ENCODE peak calls at places on chromosomes 2 and 18, in four cellular contexts. D is K562, C is GM12878, Y is HepG2. V is an unnamed sample.

GRCh38 chr2:177433402-177433801 is 40.8 kb downstream of the AGPS start:
- DNase-seq in D (peak), C (no peak), Y (no peak), V (no peak)

GRCh38 chr2:161586517-161587167 is 37.6 kb upstream of the SLC4A10 start:
- DNase-seq in D (peak), C (no peak), Y (peak), V (peak)

GRCh38 chr2:176096986-176097819 is 2.4 kb upstream of the HOXD12 start:
- DNase-seq in D (peak), C (no peak), Y (peak), V (peak)

GRCh38 chr18:3059272-3059671 is 46.3 kb upstream of the LPIN2 start:
- DNase-seq in D (no peak), C (no peak), Y (no peak), V (no peak)

GRCh38 chr2:25323042-25323514 is 18.6 kb downstream of the DNMT3A start:
- DNase-seq in D (peak), C (no peak), Y (no peak), V (no peak)

GRCh38 chr18:57798713-57799373 is 4.3 kb downstream of the ATP8B1 start:
- DNase-seq in D (no peak), C (no peak), Y (peak), V (no peak)

GRCh38 chr2:226891780-226892590 is 56.1 kb downstream of the RHBDD1 start:
- DNase-seq in D (no peak), C (no peak), Y (no peak), V (no peak)

GRCh38 chr2:8572712-8573233 is 109.1 kb upstream of the ID2 start:
- DNase-seq in D (no peak), C (no peak), Y (no peak), V (no peak)

GRCh38 chr2:191811807-191812602 is 34.9 kb downstream of the CAVIN2 start:
- DNase-seq in D (peak), C (no peak), Y (peak), V (peak)

GRCh38 chr2:201219328-201220096 is 36.6 kb downstream of the CASP10 start:
- DNase-seq in D (no peak), C (no peak), Y (no peak), V (no peak)

GRCh38 chr18:78768221-78768620 is 211.4 kb upstream of the SALL3 start:
- DNase-seq in D (no peak), C (no peak), Y (no peak), V (no peak)

GRCh38 chr2:219073413-219074129 is 12.8 kb upstream of the IHH start:
- DNase-seq in D (peak), C (no peak), Y (peak), V (peak)

GRCh38 chr18:49510393-49511115 is 23.5 kb upstream of the C18orf32 start:
- DNase-seq in D (peak), C (no peak), Y (no peak), V (peak)

GRCh38 chr2:163491850-163492249 is 244.0 kb downstream of the FIGN start:
- DNase-seq in D (no peak), C (no peak), Y (no peak), V (no peak)

GRCh38 chr2:234158189-234158588 is 107.7 kb downstream of the SPP2 start:
- DNase-seq in D (no peak), C (no peak), Y (no peak), V (no peak)

GRCh38 chr2:112277591-112278220 is 2.3 kb downstream of the ZC3H6 start:
- DNase-seq in D (no peak), C (no peak), Y (no peak), V (no peak)

GRCh38 chr2:1887915-1888314 is 143.6 kb upstream of the PXDN start:
- DNase-seq in D (peak), C (no peak), Y (no peak), V (no peak)

GRCh38 chr2:42053791-42054656 is 6.2 kb downstream of the PKDCC start:
- DNase-seq in D (no peak), C (no peak), Y (peak), V (no peak)

GRCh38 chr18:24695168-24695567 is 234.7 kb downstream of the HRH4 start:
- DNase-seq in D (no peak), C (no peak), Y (no peak), V (no peak)

GRCh38 chr2:215613265-215613664 is 177.4 kb upstream of the FN1 start:
- DNase-seq in D (no peak), C (no peak), Y (no peak), V (no peak)

GRCh38 chr2:240461471-240462072 is 26.1 kb downstream of the GPC1 start:
- DNase-seq in D (no peak), C (no peak), Y (no peak), V (no peak)
- TF ChIP-seq FOXK2 in D (no peak), C (no peak), Y (no peak), V (no peak)

GRCh38 chr2:97713296-97714083 is at the start of gene ZAP70:
- DNase-seq in D (no peak), C (no peak), Y (peak), V (no peak)
- TF ChIP-seq BHLHE40 in D (no peak), C (no peak), Y (peak), V (no peak)

GRCh38 chr18:37270046-37270665 is 295.4 kb downstream of the CELF4 start:
- DNase-seq in D (peak), C (no peak), Y (peak), V (peak)
- TF ChIP-seq FOXK2 in D (no peak), C (no peak), Y (no peak), V (no peak)

GRCh38 chr2:241224068-241224850 is 35.8 kb downstream of the ANO7 start:
- DNase-seq in D (no peak), C (no peak), Y (peak), V (no peak)

GRCh38 chr2:241225983-241226382 is 37.5 kb downstream of the ANO7 start:
- DNase-seq in D (no peak), C (no peak), Y (no peak), V (no peak)

GRCh38 chr2:241225545-241225944 is 37.1 kb downstream of the ANO7 start:
- DNase-seq in D (no peak), C (no peak), Y (no peak), V (no peak)

GRCh38 chr2:241224851-241225438 is 36.5 kb downstream of the ANO7 start:
- DNase-seq in D (no peak), C (no peak), Y (no peak), V (no peak)

GRCh38 chr2:241223211-241224067 is 35.0 kb downstream of the ANO7 start:
- DNase-seq in D (no peak), C (no peak), Y (peak), V (no peak)
- TF ChIP-seq BHLHE40 in D (no peak), C (no peak), Y (no peak), V (no peak)

DNA sequence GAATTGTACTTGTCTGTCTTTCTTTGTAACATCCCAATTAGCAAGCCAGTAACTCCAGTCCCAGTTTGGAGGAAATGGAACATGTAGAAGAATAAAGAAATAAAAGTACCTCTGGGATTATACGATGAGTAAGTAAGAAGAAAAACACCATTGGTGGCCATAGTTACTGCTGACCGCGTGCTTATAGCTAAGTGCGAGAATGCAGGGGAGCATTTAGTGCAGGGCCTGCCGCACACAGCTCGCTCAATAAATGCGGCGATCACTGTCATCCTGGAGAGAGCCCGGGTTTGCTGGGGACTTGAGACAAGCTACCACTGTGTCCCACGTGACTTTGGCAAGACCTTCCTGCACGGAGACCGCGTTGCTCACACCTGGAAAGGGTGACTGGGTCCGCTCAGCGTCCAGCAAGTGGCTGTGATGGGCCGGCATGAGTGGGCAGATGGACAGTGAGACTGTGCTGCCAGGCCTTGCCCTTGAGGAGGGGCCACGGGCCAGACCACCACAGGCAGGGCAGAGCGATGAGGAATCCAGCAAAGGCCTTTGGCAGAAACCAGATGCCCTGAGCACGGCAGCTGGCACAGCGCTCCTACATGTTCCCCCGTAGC is 54.8 kb downstream of the ADI1 start:
- DNase-seq in D (no peak), C (no peak), Y (no peak), V (no peak)
- TF ChIP-seq FOXK2 in D (no peak), C (no peak), Y (no peak), V (no peak)

GRCh38 chr2:171531291-171531690 is 9.0 kb downstream of the CYBRD1 start:
- DNase-seq in D (no peak), C (no peak), Y (no peak), V (no peak)

GRCh38 chr2:171530378-171530777 is 8.1 kb downstream of the CYBRD1 start:
- DNase-seq in D (no peak), C (no peak), Y (no peak), V (no peak)

GRCh38 chr2:171529914-171530313 is 7.6 kb downstream of the CYBRD1 start:
- DNase-seq in D (peak), C (no peak), Y (no peak), V (peak)

GRCh38 chr2:171531836-171532450 is 9.7 kb downstream of the CYBRD1 start:
- DNase-seq in D (no peak), C (no peak), Y (no peak), V (no peak)
- TF ChIP-seq BHLHE40 in D (no peak), C (no peak), Y (no peak), V (no peak)

GRCh38 chr18:10518595-10519273 is 7.1 kb upstream of the NAPG start:
- DNase-seq in D (peak), C (no peak), Y (peak), V (peak)
- TF ChIP-seq FOXK2 in D (no peak), C (no peak), Y (no peak), V (no peak)